ENCODE peak calls at places on chromosomes 7 and 10, in nine cellular contexts. I is Daoy; D is Calu3; M is activated naive CD8-positive, alpha-beta T cell treated with anti-CD3 and anti-CD28 coated beads, Interleukin-2, amount 50 U/mL, for 24 hours; P is GM12891; V is A172; C is stromal cell of bone marrow; J is CD8-positive, alpha-beta T cell; G is NCI-H1417. O is an unnamed sample.

GRCh38 chr7:126202177-126202576 is 1050.6 kb downstream of the GRM8 start:
- DNase-seq in D (no peak), P (no peak), V (no peak), G (no peak), J (no peak), I (no peak), M (no peak), C (no peak), O (no peak)

GRCh38 chr10:120557296-120557810 is 100.3 kb downstream of the PLPP4 start:
- DNase-seq in C (no peak), M (no peak), J (no peak), I (no peak), D (no peak), G (peak), P (no peak), V (no peak), O (no peak)

GRCh38 chr10:34808336-34808735 is 6.8 kb downstream of the PARD3 start:
- DNase-seq in J (no peak), D (no peak), I (no peak), G (no peak), V (no peak), C (no peak), M (no peak), P (no peak), O (no peak)

GRCh38 chr7:151891753-151892152 is 14.8 kb upstream of the PRKAG2 start:
- DNase-seq in V (no peak), J (no peak), D (no peak), G (no peak), C (no peak), M (no peak), P (no peak), I (no peak), O (no peak)

GRCh38 chr7:50497068-50497642 is 47.0 kb upstream of the FIGNL1 start:
- DNase-seq in J (no peak), V (peak), I (peak), M (no peak), C (no peak), G (no peak), D (no peak), P (no peak), O (peak)

GRCh38 chr10:100895346-100895745 is 17.4 kb upstream of the SLF2 start:
- DNase-seq in C (no peak), V (no peak), M (no peak), J (no peak), P (no peak), D (no peak), I (no peak), G (peak), O (no peak)

GRCh38 chr10:114698271-114699185 is 40.5 kb upstream of the ABLIM1 start:
- DNase-seq in D (no peak), P (no peak), M (no peak), C (no peak), I (no peak), V (no peak), J (no peak), G (no peak), O (no peak)

GRCh38 chr7:127874049-127874636 is 157.1 kb downstream of the LRRC4 start:
- DNase-seq in G (no peak), I (no peak), D (no peak), P (no peak), V (no peak), M (no peak), J (no peak), C (no peak), O (no peak)

GRCh38 chr7:47073284-47073683 is 508.6 kb downstream of the TNS3 start:
- DNase-seq in G (no peak), P (no peak), I (no peak), V (no peak), M (no peak), J (no peak), D (no peak), C (no peak), O (no peak)

GRCh38 chr10:102752934-102753664 is 9.4 kb downstream of the WBP1L start:
- DNase-seq in D (no peak), I (peak), M (no peak), P (no peak), C (peak), G (no peak), J (no peak), V (peak), O (peak)

GRCh38 chr10:32005050-32005449 is 51.2 kb downstream of the KIF5B start:
- DNase-seq in V (peak), I (peak), J (no peak), M (peak), D (peak), G (peak), P (no peak), C (no peak), O (peak)

GRCh38 chr7:154598864-154599263 is 404.1 kb downstream of the PAXIP1 start:
- DNase-seq in M (no peak), I (no peak), D (no peak), P (no peak), C (no peak), V (no peak), J (no peak), G (no peak), O (no peak)

GRCh38 chr7:128940494-128941322 is 3.0 kb downstream of the IRF5 start:
- DNase-seq in I (no peak), D (no peak), C (no peak), V (no peak), J (no peak), M (peak), G (no peak), P (peak), O (no peak)

GRCh38 chr7:70775570-70776156 is 356.3 kb upstream of the GALNT17 start:
- DNase-seq in I (peak), M (no peak), C (no peak), P (no peak), G (peak), V (peak), D (no peak), J (no peak), O (no peak)

GRCh38 chr10:37146443-37146842 is 21.0 kb downstream of the ANKRD30A start:
- DNase-seq in G (peak), D (peak), I (no peak), V (no peak), J (no peak), C (no peak), M (no peak), P (no peak), O (no peak)

GRCh38 chr7:134660242-134660785 is 13.7 kb downstream of the BPGM start:
- DNase-seq in J (no peak), C (no peak), D (no peak), G (no peak), V (no peak), M (no peak), I (peak), P (no peak), O (no peak)

GRCh38 chr7:103154042-103154441 is 5.1 kb upstream of the NAPEPLD start:
- DNase-seq in P (no peak), J (no peak), M (no peak), I (no peak), C (no peak), V (no peak), D (no peak), G (no peak), O (no peak)

GRCh38 chr10:91796332-91797076 is 1.7 kb upstream of the TNKS2 start:
- DNase-seq in C (no peak), M (peak), J (peak), V (peak), G (peak), D (peak), P (no peak), I (no peak), O (peak)

GRCh38 chr10:33819206-33819605 is 484.7 kb upstream of the NRP1 start:
- DNase-seq in M (no peak), P (no peak), C (no peak), J (no peak), D (no peak), V (no peak), G (no peak), I (no peak), O (peak)

GRCh38 chr7:26332698-26333097 is 41.0 kb downstream of the SNX10 start:
- DNase-seq in M (no peak), V (no peak), G (no peak), D (no peak), I (no peak), C (no peak), P (no peak), J (no peak), O (no peak)

GRCh38 chr10:103820101-103821062 is 35.0 kb downstream of the SH3PXD2A start:
- DNase-seq in D (no peak), I (peak), V (no peak), P (no peak), J (no peak), C (peak), M (no peak), G (no peak), O (no peak)

GRCh38 chr7:24981544-24981951 is 1.6 kb upstream of the OSBPL3 start:
- DNase-seq in I (peak), M (peak), V (peak), D (peak), C (peak), J (peak), P (no peak), G (peak), O (peak)